ENCODE peak calls at places on chromosomes 7 and 10, in nine cellular contexts. H is body of pancreas, K is spleen, Q is ovary, U is right lobe of liver, P is upper lobe of left lung, O is A549, Y is tibial nerve, R is thyroid gland. L is an unnamed sample.

GRCh38 chr10:58028597-58029366 is 238.9 kb downstream of the IPMK start:
- DNase-seq in H (no peak), K (no peak), Q (no peak), U (no peak), P (no peak), O (no peak), Y (no peak), R (no peak), L (no peak)

GRCh38 chr10:122154733-122155366 is 116.2 kb upstream of the BTBD16 start:
- DNase-seq in H (no peak), K (peak), Q (no peak), U (no peak), P (no peak), O (no peak), Y (peak), R (no peak), L (no peak)

GRCh38 chr10:15426558-15426957 is 55.5 kb upstream of the FAM171A1 start:
- DNase-seq in H (no peak), K (no peak), Q (no peak), U (no peak), P (no peak), O (no peak), Y (no peak), R (no peak), L (no peak)

GRCh38 chr10:22712959-22713852 is 1.2 kb downstream of the PIP4K2A start:
- DNase-seq in H (peak), K (peak), Q (peak), U (peak), P (peak), O (no peak), Y (peak), R (peak), L (no peak)

GRCh38 chr7:79968249-79968648 is 166.4 kb upstream of the GNAI1 start:
- DNase-seq in H (no peak), K (no peak), Q (no peak), U (no peak), P (no peak), O (no peak), Y (no peak), R (no peak), L (no peak)

GRCh38 chr10:95513941-95514392 is 47.2 kb downstream of the SORBS1 start:
- DNase-seq in H (peak), K (no peak), Q (no peak), U (peak), P (no peak), O (peak), Y (no peak), R (no peak), L (no peak)

GRCh38 chr10:74117738-74118137 is 32.9 kb downstream of the AP3M1 start:
- DNase-seq in H (no peak), K (no peak), Q (no peak), U (no peak), P (no peak), O (no peak), Y (no peak), R (no peak), L (no peak)

GRCh38 chr10:133258066-133258817 is 18.4 kb downstream of the ADAM8 start:
- DNase-seq in H (peak), K (peak), Q (no peak), U (no peak), P (peak), O (no peak), Y (no peak), R (peak), L (no peak)

GRCh38 chr7:122883049-122883670 is 3.1 kb downstream of the CADPS2 start:
- DNase-seq in H (no peak), K (no peak), Q (no peak), U (no peak), P (no peak), O (no peak), Y (no peak), R (no peak), L (no peak)

GRCh38 chr7:141198191-141198958 is 124.5 kb downstream of the TMEM178B start:
- DNase-seq in H (no peak), K (no peak), Q (no peak), U (no peak), P (no peak), O (no peak), Y (no peak), R (peak), L (no peak)

GRCh38 chr7:44615149-44615611 is 8.8 kb downstream of the OGDH start:
- DNase-seq in H (peak), K (peak), Q (no peak), U (no peak), P (peak), O (no peak), Y (no peak), R (peak), L (no peak)

GRCh38 chr7:139777304-139777890 is 401 bp downstream of the HIPK2 start:
- DNase-seq in H (peak), K (peak), Q (peak), U (peak), P (peak), O (peak), Y (no peak), R (peak), L (no peak)

GRCh38 chr7:16416289-16417282 is 4.8 kb downstream of the CRPPA start:
- DNase-seq in H (peak), K (no peak), Q (no peak), U (no peak), P (no peak), O (no peak), Y (no peak), R (peak), L (no peak)

GRCh38 chr7:111796671-111797070 is 234.4 kb upstream of the IMMP2L start:
- DNase-seq in H (no peak), K (no peak), Q (no peak), U (no peak), P (no peak), O (no peak), Y (no peak), R (no peak), L (no peak)

GRCh38 chr7:1290262-1291039 is 57.8 kb downstream of the UNCX start:
- DNase-seq in H (peak), K (peak), Q (no peak), U (peak), P (no peak), O (no peak), Y (no peak), R (peak), L (no peak)

GRCh38 chr10:80253266-80253962 is 36.0 kb downstream of the MAT1A start:
- DNase-seq in H (no peak), K (no peak), Q (no peak), U (no peak), P (no peak), O (no peak), Y (no peak), R (no peak), L (no peak)

GRCh38 chr10:78436223-78436575 is 402.5 kb downstream of the RPS24 start:
- DNase-seq in H (no peak), K (no peak), Q (no peak), U (no peak), P (no peak), O (no peak), Y (no peak), R (no peak), L (no peak)

GRCh38 chr10:388661-389045 is 253.4 kb downstream of the ZMYND11 start:
- DNase-seq in H (no peak), K (no peak), Q (no peak), U (no peak), P (no peak), O (no peak), Y (no peak), R (no peak), L (no peak)
- TF ChIP-seq CTCF in H (no peak), K (no peak), Q (no peak), U (no peak), P (no peak), O (no peak), Y (no peak), R (no peak), L (no peak)

GRCh38 chr7:4837041-4837813 is 24.6 kb downstream of the PAPOLB start:
- DNase-seq in H (peak), K (peak), Q (no peak), U (no peak), P (no peak), O (no peak), Y (no peak), R (no peak), L (no peak)

GRCh38 chr7:4840097-4840501 is 21.7 kb downstream of the PAPOLB start:
- DNase-seq in H (no peak), K (peak), Q (no peak), U (no peak), P (peak), O (no peak), Y (no peak), R (no peak), L (no peak)

GRCh38 chr7:4836206-4836661 is 25.6 kb downstream of the PAPOLB start:
- DNase-seq in H (no peak), K (peak), Q (no peak), U (no peak), P (no peak), O (no peak), Y (no peak), R (no peak), L (no peak)

GRCh38 chr7:4838626-4839334 is 23.1 kb downstream of the PAPOLB start:
- DNase-seq in H (no peak), K (peak), Q (no peak), U (no peak), P (peak), O (no peak), Y (no peak), R (no peak), L (no peak)

DNA sequence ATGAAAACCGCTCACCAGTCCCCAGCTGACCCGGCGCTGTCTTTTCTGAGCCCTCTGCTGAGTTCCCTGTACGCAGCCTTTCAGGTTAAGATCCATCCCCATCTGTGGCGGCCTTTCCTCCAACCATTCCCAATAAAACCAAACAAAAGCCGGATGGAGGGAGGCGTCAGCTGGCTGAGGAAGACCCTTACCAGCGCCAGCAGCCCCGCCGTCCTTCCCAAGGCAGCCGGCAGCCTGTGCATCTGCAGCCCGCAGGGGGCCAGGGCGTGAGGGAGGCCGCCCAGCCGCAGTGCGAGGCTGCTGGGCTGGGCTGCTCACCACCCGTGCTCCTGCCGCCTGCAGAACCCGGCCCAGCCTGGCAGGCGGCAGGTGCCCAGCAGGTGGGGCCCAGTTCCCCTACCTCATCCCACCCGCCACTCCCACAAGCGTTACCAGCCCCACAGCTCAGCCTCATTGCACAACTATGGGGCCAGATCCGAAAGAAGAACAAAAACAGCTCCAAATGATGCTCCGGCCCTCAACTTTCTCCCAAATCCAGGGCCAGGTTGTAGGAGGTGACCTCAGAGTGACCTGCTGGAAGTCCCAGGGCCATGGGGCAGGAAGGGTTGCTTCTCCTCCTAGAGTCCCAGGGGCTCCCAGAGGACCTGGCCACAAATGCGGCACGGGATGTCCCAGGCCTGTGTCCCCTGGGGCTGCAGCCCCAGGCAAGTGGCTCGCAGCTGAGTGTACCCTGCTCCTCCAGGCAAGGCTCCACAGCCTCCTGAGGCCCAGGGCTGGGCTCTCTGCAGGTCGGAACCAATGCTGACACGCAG is 23.8 kb downstream of the PAPOLB start:
- DNase-seq in H (no peak), K (peak), Q (no peak), U (no peak), P (no peak), O (no peak), Y (no peak), R (no peak), L (no peak)
- H3K4me3 ChIP-seq in H (no peak), K (no peak), Q (no peak), U (no peak), P (no peak), O (no peak), Y (no peak), R (no peak), L (no peak)

GRCh38 chr7:23184291-23184690 is 2.4 kb downstream of the NUP42 start:
- DNase-seq in H (no peak), K (no peak), Q (no peak), U (no peak), P (no peak), O (no peak), Y (no peak), R (no peak), L (no peak)

GRCh38 chr7:23184709-23185354 is 3.0 kb downstream of the NUP42 start:
- DNase-seq in H (peak), K (no peak), Q (no peak), U (no peak), P (no peak), O (peak), Y (peak), R (peak), L (no peak)

GRCh38 chr7:23183279-23184012 is 1.6 kb downstream of the NUP42 start:
- DNase-seq in H (no peak), K (no peak), Q (no peak), U (no peak), P (no peak), O (no peak), Y (no peak), R (no peak), L (no peak)

GRCh38 chr7:23185980-23186379 is 4.1 kb downstream of the NUP42 start:
- DNase-seq in H (no peak), K (no peak), Q (no peak), U (no peak), P (no peak), O (no peak), Y (no peak), R (no peak), L (no peak)

DNA sequence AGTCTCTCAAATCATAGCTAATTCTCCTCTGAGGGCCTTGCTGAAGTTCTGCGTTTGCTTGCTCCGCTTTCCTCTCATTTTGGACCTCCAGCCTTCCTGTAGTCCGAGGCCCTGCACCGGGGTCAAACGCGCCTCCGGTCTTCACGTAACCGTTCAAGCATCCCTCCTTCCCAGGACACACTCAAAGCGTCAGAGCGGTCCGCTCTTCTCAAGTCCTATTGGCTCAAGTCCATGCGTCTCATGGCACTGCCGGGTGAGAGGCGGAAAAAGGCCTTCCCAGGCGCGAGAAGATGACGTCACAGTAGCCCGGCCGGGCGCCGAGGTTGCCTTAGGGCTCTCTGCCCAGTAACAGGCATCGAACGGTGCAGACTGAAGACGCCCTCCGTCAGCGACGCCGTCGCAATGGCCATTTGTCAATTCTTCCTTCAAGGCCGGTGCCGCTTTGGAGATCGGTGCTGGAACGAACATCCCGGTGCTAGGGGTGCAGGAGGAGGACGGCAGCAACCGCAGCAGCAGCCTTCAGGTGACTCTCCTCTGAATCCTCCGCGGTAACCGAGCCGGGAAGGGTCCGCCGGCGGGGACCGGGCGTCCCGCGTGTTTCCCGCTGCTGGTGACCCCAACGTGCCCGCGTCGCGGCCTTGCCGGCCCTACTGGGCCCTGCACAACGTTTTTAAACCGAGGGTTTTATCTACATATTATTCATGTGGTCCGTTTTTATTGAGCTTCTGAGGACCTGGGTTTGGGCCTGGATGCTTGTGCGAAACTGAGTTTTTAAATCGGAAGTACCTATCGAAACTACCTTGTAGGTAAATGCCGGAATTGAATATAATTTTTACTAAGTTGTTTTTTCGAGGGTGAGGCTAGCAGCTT is at the start of gene NUP42:
- DNase-seq in H (peak), K (peak), Q (peak), U (peak), P (peak), O (peak), Y (peak), R (peak), L (peak)
- TF ChIP-seq POLR2A in H (peak), K (peak), Q (peak), U (peak), P (no peak), O (peak), Y (peak), R (peak), L (no peak)

DNA sequence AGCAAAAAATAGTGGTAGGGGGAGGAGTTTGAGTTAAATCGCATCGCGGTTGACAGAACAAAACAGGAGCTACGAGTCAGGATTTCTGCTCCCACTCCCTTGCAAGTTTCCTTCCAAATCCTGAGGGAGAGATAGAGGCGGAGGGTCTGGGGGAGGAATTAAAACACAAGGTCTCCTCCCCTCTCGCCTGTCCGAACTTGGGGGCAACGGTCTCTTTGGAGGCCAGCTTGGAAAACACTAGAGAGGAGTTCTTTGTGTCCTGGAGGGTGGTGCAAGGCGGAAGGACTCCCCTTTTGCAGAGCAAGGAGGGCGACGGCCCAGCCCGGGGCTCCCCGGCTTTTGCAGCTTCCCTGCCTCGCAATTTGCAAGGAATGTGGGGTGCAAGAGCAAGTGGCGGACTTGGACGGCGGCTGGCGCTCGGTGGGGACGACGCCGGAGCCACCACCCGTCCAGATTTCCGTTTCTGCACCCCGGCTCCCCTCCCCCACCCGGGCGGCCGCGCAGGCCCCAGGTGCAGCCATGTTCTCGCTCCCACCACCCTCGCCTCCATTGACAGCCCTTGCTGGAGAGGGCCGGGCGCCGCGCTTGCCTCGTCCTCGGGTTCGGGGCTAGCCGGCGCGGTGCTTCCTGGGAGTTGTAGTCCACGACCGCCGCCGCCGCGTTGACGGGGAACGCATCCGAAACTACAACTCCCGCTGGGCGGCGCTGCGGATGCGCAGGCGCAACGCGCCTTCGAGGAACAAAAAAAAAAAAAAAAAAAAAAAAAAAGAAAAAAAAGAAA is 417 bp upstream of the GTF2I start:
- DNase-seq in H (peak), K (peak), Q (peak), U (peak), P (peak), O (peak), Y (peak), R (peak), L (peak)
- TF ChIP-seq CTCF in H (peak), K (peak), Q (no peak), U (peak), P (no peak), O (no peak), Y (peak), R (no peak), L (peak)

GRCh38 chr10:124065382-124066155 is 27.8 kb downstream of the CHST15 start:
- DNase-seq in H (no peak), K (no peak), Q (peak), U (no peak), P (peak), O (no peak), Y (no peak), R (no peak), L (no peak)

GRCh38 chr10:124064676-124065075 is 28.7 kb downstream of the CHST15 start:
- DNase-seq in H (no peak), K (no peak), Q (no peak), U (no peak), P (no peak), O (no peak), Y (no peak), R (no peak), L (no peak)

GRCh38 chr10:124062390-124062789 is 31.0 kb downstream of the CHST15 start:
- DNase-seq in H (no peak), K (no peak), Q (no peak), U (no peak), P (no peak), O (no peak), Y (no peak), R (no peak), L (no peak)

GRCh38 chr10:124063736-124064135 is 29.7 kb downstream of the CHST15 start:
- DNase-seq in H (peak), K (no peak), Q (peak), U (no peak), P (peak), O (peak), Y (no peak), R (peak), L (no peak)

DNA sequence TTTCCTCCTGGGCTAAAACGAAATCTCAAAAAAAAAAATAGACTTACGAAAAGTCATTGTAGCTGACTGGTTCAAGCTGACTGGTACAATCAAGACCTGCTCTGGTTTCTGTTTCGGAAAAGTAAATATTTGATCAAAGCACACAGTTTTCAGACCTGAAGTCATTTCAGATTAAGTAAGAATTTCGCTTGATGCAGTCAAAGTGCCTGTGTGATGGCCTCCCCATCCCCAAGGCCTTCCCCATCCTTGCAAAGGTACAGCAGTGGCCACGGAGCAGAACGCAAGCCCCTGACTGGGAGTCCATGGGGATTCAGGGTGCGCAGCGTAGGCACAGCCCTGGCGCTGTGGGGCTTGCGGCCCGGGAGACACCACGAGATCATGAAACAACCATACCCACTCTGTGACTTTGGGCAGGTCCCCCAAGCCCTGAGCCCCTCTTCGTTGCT is 29.2 kb downstream of the CHST15 start:
- DNase-seq in H (no peak), K (no peak), Q (peak), U (no peak), P (no peak), O (peak), Y (no peak), R (no peak), L (no peak)
- H3K4me3 ChIP-seq in H (no peak), K (no peak), Q (no peak), U (no peak), P (no peak), O (no peak), Y (no peak), R (no peak), L (peak)

L was measured in esophagus muscularis mucosa.